ENCODE peak calls at places on chromosomes 12 and 14, in six cellular contexts. B is RWPE1, I is neural progenitor cell, A is dorsolateral prefrontal cortex, F is brain microvascular endothelial cell, V is thyroid gland. Q is an unnamed sample.

GRCh38 chr12:64006211-64006610 is 161.7 kb downstream of the SRGAP1 start:
- DNase-seq in B (no peak), I (no peak), A (no peak), F (peak), V (no peak), Q (no peak)

GRCh38 chr14:62303437-62303836 is 541.2 kb downstream of the SNAPC1 start:
- DNase-seq in B (no peak), I (no peak), A (no peak), F (no peak), V (no peak), Q (no peak)

GRCh38 chr14:59126714-59127436 is 61.6 kb upstream of the DAAM1 start:
- DNase-seq in B (peak), I (peak), A (no peak), F (peak), V (peak), Q (no peak)

GRCh38 chr14:100289916-100290606 is 16.2 kb downstream of the SLC25A29 start:
- DNase-seq in B (no peak), I (no peak), A (no peak), F (no peak), V (peak), Q (no peak)

GRCh38 chr14:95157987-95158712 is 821 bp upstream of the DICER1 start:
- DNase-seq in B (no peak), I (no peak), A (peak), F (no peak), V (no peak), Q (no peak)

GRCh38 chr12:88947486-88948043 is 367.3 kb upstream of the KITLG start:
- DNase-seq in B (no peak), I (no peak), A (no peak), F (no peak), V (no peak), Q (no peak)

GRCh38 chr12:102468261-102468940 is 12.0 kb downstream of the IGF1 start:
- DNase-seq in B (no peak), I (no peak), A (no peak), F (no peak), V (peak), Q (no peak)

GRCh38 chr12:120394483-120395367 is 25.8 kb upstream of the MSI1 start:
- DNase-seq in B (peak), I (peak), A (no peak), F (no peak), V (peak), Q (no peak)

GRCh38 chr12:94988471-94988870 is 15.0 kb downstream of the NDUFA12 start:
- DNase-seq in B (no peak), I (no peak), A (no peak), F (no peak), V (no peak), Q (no peak)

GRCh38 chr12:8493084-8493483 is 20.2 kb upstream of the CLEC4D start:
- DNase-seq in B (no peak), I (no peak), A (no peak), F (no peak), V (no peak), Q (no peak)

GRCh38 chr12:74111688-74112360 is 425.8 kb upstream of the ATXN7L3B start:
- DNase-seq in B (no peak), I (peak), A (peak), F (peak), V (no peak), Q (no peak)

GRCh38 chr12:9123741-9124140 is 8.0 kb upstream of the A2M start:
- DNase-seq in B (no peak), I (no peak), A (no peak), F (no peak), V (no peak), Q (no peak)

GRCh38 chr14:32561520-32561919 is 232.4 kb downstream of the AKAP6 start:
- DNase-seq in B (no peak), I (peak), A (no peak), F (peak), V (no peak), Q (no peak)

GRCh38 chr14:69363055-69363454 is 35.0 kb downstream of the ERH start:
- DNase-seq in B (no peak), I (peak), A (peak), F (peak), V (no peak), Q (no peak)

GRCh38 chr14:93984987-93985410 is 8.6 kb upstream of the ASB2 start:
- DNase-seq in B (peak), I (peak), A (no peak), F (peak), V (no peak), Q (no peak)

GRCh38 chr12:64633940-64634337 is 23.6 kb downstream of the RASSF3 start:
- DNase-seq in B (no peak), I (no peak), A (no peak), F (peak), V (peak), Q (no peak)

GRCh38 chr14:100818221-100818699 is 7.7 kb upstream of the MEG3 start:
- DNase-seq in B (no peak), I (no peak), A (no peak), F (no peak), V (no peak), Q (no peak)

GRCh38 chr12:5230151-5230550 is 186.5 kb downstream of the KCNA5 start:
- DNase-seq in B (no peak), I (no peak), A (no peak), F (peak), V (no peak), Q (no peak)

GRCh38 chr12:78340406-78340805 is 509.7 kb downstream of the NAV3 start:
- DNase-seq in B (no peak), I (no peak), A (no peak), F (no peak), V (no peak), Q (no peak)

GRCh38 chr14:23327947-23328744 is 6.9 kb downstream of the PABPN1 start:
- DNase-seq in B (peak), I (peak), A (no peak), F (peak), V (peak), Q (peak)

GRCh38 chr12:47903927-47904646 is 707 bp downstream of the VDR start:
- DNase-seq in B (peak), I (no peak), A (no peak), F (peak), V (peak), Q (no peak)

GRCh38 chr14:53549956-53550355 is 396.8 kb upstream of the DDHD1 start:
- DNase-seq in B (no peak), I (peak), A (no peak), F (no peak), V (no peak), Q (no peak)

GRCh38 chr12:93448796-93449195 is 7.0 kb upstream of the UBE2N start:
- DNase-seq in B (no peak), I (no peak), A (no peak), F (no peak), V (no peak), Q (no peak)

GRCh38 chr14:58987601-58988000 is 200.9 kb upstream of the DAAM1 start:
- DNase-seq in B (no peak), I (no peak), A (no peak), F (no peak), V (no peak), Q (no peak)

GRCh38 chr12:14572401-14572800 is 4.7 kb upstream of the PLBD1 start:
- DNase-seq in B (no peak), I (no peak), A (no peak), F (no peak), V (no peak), Q (no peak)
- TF ChIP-seq CTCF in B (no peak), I (no peak), A (no peak), F (no peak), V (no peak), Q (no peak)

GRCh38 chr14:77243853-77244252 is 27.2 kb downstream of the NGB start:
- DNase-seq in B (no peak), I (no peak), A (no peak), F (no peak), V (no peak), Q (no peak)

GRCh38 chr14:77242752-77243151 is 28.3 kb downstream of the NGB start:
- DNase-seq in B (no peak), I (no peak), A (no peak), F (no peak), V (no peak), Q (no peak)

GRCh38 chr14:77246784-77247183 is 24.2 kb downstream of the NGB start:
- DNase-seq in B (no peak), I (no peak), A (no peak), F (no peak), V (no peak), Q (no peak)

GRCh38 chr14:77248666-77249065 is 22.3 kb downstream of the NGB start:
- DNase-seq in B (peak), I (no peak), A (no peak), F (no peak), V (no peak), Q (no peak)

DNA sequence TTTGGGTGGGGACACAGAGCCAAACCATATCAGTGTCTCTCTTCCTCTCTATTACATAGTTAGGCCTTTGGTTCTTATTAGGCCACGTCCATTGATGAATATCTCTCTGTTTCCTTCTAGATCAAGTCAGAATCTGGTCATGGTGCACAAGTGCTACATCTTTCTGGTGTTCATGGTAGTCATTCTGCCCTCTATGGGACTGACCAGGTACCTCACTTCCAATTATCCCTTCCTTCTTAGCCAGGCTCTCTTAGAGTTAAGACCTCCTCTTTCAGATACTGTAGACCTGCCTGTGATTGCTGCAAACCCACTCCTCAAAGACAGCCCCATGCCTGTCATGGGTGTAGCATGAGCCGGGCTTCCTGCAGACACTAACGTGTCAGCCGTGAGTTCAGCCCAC is 25.2 kb downstream of the NGB start:
- DNase-seq in B (no peak), I (no peak), A (no peak), F (no peak), V (no peak), Q (no peak)
- TF ChIP-seq CTCF in B (no peak), I (peak), A (no peak), F (peak), V (no peak), Q (no peak)

DNA sequence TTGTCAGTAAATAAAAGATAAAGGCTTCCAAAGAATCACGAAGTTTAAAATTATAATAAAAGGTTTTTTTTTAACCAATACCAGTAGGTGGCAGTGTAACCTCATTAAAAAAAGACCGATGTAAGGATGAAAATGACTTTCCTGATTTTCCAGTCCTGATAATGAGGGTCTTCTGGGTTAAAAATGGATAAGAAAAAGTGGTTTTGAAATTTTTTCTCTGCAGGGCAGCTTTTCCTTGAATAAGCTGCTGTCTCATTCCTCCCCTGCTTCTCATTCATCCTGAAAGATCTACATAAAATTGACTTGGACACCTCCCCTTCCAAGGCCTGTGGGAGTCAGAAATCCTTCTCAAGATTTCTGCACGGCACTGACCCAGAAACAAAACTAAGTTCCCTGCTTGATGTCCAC is 58.9 kb upstream of the FBXO33 start:
- DNase-seq in B (peak), I (peak), A (no peak), F (peak), V (peak), Q (no peak)
- TF ChIP-seq CTCF in B (peak), I (peak), A (peak), F (peak), V (peak), Q (peak)

GRCh38 chr14:57486767-57487379 is 6.8 kb downstream of the CCDC198 start:
- DNase-seq in B (peak), I (peak), A (no peak), F (peak), V (no peak), Q (peak)
- TF ChIP-seq CTCF in B (peak), I (peak), A (peak), F (peak), V (peak), Q (peak)

GRCh38 chr14:71606064-71606463 is 326.2 kb upstream of the RGS6 start:
- DNase-seq in B (no peak), I (no peak), A (no peak), F (no peak), V (no peak), Q (no peak)
- TF ChIP-seq CTCF in B (no peak), I (no peak), A (no peak), F (no peak), V (no peak), Q (no peak)

GRCh38 chr14:90464481-90464880 is 67.7 kb downstream of the CALM1 start:
- DNase-seq in B (no peak), I (no peak), A (no peak), F (no peak), V (no peak), Q (no peak)

GRCh38 chr14:90457191-90457590 is 60.4 kb downstream of the CALM1 start:
- DNase-seq in B (no peak), I (no peak), A (no peak), F (no peak), V (no peak), Q (no peak)

GRCh38 chr14:90458536-90458935 is 61.7 kb downstream of the CALM1 start:
- DNase-seq in B (no peak), I (no peak), A (no peak), F (no peak), V (no peak), Q (no peak)

GRCh38 chr14:90460136-90460535 is 63.3 kb downstream of the CALM1 start:
- DNase-seq in B (no peak), I (no peak), A (no peak), F (peak), V (no peak), Q (no peak)

DNA sequence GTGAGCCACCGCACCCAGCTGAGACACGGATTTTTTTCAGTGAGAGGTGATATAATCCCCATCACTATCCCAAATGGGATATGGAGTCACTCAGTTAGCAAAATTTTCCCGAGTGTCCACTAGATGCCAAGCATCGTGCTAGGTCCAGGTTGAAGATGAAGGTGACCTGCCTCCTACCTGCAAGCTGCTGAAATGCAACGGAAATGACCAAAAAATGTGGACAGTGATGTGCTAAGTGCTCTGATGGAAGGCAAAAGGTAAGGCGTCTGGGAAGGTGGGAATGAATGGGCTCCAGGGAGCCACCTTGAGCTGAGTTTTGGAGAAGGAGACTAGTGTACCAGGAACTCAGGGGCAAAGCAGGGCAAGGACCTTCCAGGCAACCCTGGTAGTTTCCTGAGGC is 64.6 kb downstream of the CALM1 start:
- DNase-seq in B (no peak), I (no peak), A (no peak), F (no peak), V (no peak), Q (no peak)
- TF ChIP-seq CTCF in B (no peak), I (no peak), A (no peak), F (no peak), V (no peak), Q (no peak)

DNA sequence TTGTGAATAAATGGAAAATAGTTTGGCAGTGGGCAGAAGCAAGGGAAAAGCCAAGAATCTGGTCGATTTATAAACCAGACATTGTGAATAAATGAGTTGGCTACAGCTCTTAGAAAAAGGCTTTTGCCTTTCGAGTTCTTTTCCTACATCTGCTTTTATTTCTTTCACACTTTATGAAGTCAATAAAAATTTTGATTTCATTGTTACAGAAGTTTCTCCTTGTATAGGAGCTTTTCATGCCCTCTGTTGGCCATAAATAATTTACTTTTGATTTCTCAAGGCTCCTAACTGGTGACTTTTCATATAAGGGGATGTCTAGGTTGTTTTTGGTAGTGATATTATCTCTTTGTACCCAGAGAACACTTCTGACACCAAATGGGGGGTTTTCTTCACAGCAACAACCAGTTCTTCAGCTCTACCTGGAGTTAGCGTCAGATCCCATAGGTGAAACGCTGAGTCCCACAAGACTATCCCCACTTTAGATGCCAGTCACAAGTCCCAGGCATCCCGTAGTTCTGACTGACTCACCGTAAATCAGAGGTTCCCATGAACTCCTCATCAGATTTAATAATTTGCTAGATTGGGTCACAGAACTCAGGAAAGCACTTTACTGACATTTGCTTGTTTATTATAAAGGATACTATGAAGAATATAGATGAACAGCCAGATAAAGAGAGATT is 136.4 kb upstream of the DNM1L start:
- DNase-seq in B (no peak), I (no peak), A (no peak), F (no peak), V (no peak), Q (no peak)
- TF ChIP-seq CTCF in B (no peak), I (no peak), A (no peak), F (no peak), V (no peak), Q (no peak)

Q was measured in D721Med.